ENCODE peak calls at places on chromosomes 4 and X, in four cellular contexts. L is K562, F is HepG2, P is H1. U is an unnamed sample.

GRCh38 chrX:142686653-142687283 is 339.0 kb upstream of the SPANXN4 start:
- DNase-seq in L (no peak), F (no peak), P (no peak), U (no peak)

GRCh38 chr4:128286474-128287158 is 997 bp downstream of the PGRMC2 start:
- DNase-seq in L (peak), F (peak), P (no peak), U (no peak)

GRCh38 chrX:150935466-150935865 is 37.0 kb upstream of the CD99L2 start:
- DNase-seq in L (no peak), F (no peak), P (no peak), U (no peak)

GRCh38 chr4:8409271-8410065 is 31.1 kb downstream of the ACOX3 start:
- DNase-seq in L (peak), F (no peak), P (no peak), U (no peak)

GRCh38 chrX:148500428-148501120 is at the start of gene AFF2:
- DNase-seq in L (no peak), F (no peak), P (no peak), U (no peak)

GRCh38 chr4:683982-684571 is 4.9 kb downstream of the SLC49A3 start:
- DNase-seq in L (peak), F (peak), P (no peak), U (no peak)

GRCh38 chrX:45602151-45602550 is 401.5 kb upstream of the DIPK2B start:
- DNase-seq in L (no peak), F (no peak), P (no peak), U (no peak)

GRCh38 chr4:87235020-87235671 is 14.7 kb upstream of the KLHL8 start:
- DNase-seq in L (no peak), F (no peak), P (no peak), U (no peak)

GRCh38 chrX:153600032-153600373 is 1.1 kb upstream of the CCNQ start:
- DNase-seq in L (no peak), F (no peak), P (no peak), U (no peak)

GRCh38 chr4:19945979-19946380 is 305.7 kb upstream of the SLIT2 start:
- DNase-seq in L (no peak), F (no peak), P (no peak), U (no peak)

GRCh38 chr4:62225972-62226371 is 1025.8 kb downstream of the ADGRL3 start:
- DNase-seq in L (no peak), F (no peak), P (no peak), U (no peak)

GRCh38 chr4:78622253-78622979 is 70.8 kb downstream of the ANXA3 start:
- DNase-seq in L (peak), F (peak), P (no peak), U (no peak)

GRCh38 chr4:112175840-112176239 is 30.6 kb downstream of the FAM241A start:
- DNase-seq in L (no peak), F (no peak), P (no peak), U (no peak)

GRCh38 chr4:75530556-75531322 is 16.5 kb downstream of the THAP6 start:
- DNase-seq in L (no peak), F (no peak), P (no peak), U (no peak)

GRCh38 chrX:109624641-109625311 is at the start of gene KCNE5:
- DNase-seq in L (no peak), F (no peak), P (no peak), U (no peak)

GRCh38 chr4:95151255-95151654 is 393.5 kb downstream of the BMPR1B start:
- DNase-seq in L (no peak), F (no peak), P (no peak), U (no peak)

GRCh38 chr4:17238633-17239032 is 273.3 kb downstream of the QDPR start:
- DNase-seq in L (no peak), F (no peak), P (no peak), U (no peak)

GRCh38 chr4:17236686-17237085 is 275.2 kb downstream of the QDPR start:
- DNase-seq in L (no peak), F (no peak), P (no peak), U (no peak)

GRCh38 chr4:17234678-17235077 is 277.2 kb downstream of the QDPR start:
- DNase-seq in L (no peak), F (no peak), P (no peak), U (no peak)

GRCh38 chr4:17230727-17231126 is 281.2 kb downstream of the QDPR start:
- DNase-seq in L (no peak), F (no peak), P (no peak), U (no peak)

DNA sequence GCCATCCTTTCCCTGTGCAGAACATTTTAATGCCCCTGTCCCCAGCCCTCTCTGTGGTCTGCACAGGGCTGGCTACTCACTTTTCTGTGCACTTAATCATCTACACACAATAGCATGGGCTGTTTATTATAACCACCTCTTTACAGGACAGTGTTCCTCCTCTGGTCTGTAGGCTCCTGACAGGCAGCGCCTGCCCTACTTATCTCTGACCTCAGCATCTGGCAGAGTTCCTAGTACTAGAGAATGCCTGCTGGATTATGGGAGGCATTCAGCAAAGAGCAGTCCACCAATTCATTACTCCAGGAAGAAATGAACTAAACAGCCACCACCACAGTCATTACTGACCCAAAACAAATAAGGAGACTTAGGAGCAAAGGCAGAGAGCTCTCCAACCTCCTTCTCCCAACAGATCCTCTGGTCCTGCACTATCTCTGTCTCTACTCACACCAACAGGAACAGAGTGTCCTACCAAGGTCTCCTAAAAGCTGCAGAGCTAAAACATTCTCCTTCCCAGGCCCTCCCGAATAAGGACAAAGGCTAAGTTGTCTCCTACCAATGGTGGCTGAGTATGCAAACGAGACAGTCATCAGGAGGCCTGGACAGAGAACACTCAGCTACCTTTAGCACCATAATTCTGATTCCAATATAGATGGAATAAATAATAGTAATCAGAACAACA is 279.2 kb downstream of the QDPR start:
- DNase-seq in L (no peak), F (no peak), P (no peak), U (no peak)
- H3K27ac ChIP-seq in L (no peak), F (no peak), P (no peak), U (no peak)

GRCh38 chr4:148346657-148347056 is 95.6 kb downstream of the NR3C2 start:
- DNase-seq in L (no peak), F (no peak), P (no peak), U (no peak)

GRCh38 chr4:148349153-148349552 is 93.1 kb downstream of the NR3C2 start:
- DNase-seq in L (no peak), F (no peak), P (no peak), U (no peak)

GRCh38 chr4:148341980-148342800 is 100.0 kb downstream of the NR3C2 start:
- DNase-seq in L (no peak), F (no peak), P (no peak), U (no peak)

GRCh38 chr4:148345509-148345908 is 96.7 kb downstream of the NR3C2 start:
- DNase-seq in L (no peak), F (no peak), P (no peak), U (no peak)

GRCh38 chr4:148344382-148344781 is 97.8 kb downstream of the NR3C2 start:
- DNase-seq in L (no peak), F (no peak), P (no peak), U (no peak)
- TF ChIP-seq JUND in L (no peak), F (no peak), P (no peak), U (no peak)

DNA sequence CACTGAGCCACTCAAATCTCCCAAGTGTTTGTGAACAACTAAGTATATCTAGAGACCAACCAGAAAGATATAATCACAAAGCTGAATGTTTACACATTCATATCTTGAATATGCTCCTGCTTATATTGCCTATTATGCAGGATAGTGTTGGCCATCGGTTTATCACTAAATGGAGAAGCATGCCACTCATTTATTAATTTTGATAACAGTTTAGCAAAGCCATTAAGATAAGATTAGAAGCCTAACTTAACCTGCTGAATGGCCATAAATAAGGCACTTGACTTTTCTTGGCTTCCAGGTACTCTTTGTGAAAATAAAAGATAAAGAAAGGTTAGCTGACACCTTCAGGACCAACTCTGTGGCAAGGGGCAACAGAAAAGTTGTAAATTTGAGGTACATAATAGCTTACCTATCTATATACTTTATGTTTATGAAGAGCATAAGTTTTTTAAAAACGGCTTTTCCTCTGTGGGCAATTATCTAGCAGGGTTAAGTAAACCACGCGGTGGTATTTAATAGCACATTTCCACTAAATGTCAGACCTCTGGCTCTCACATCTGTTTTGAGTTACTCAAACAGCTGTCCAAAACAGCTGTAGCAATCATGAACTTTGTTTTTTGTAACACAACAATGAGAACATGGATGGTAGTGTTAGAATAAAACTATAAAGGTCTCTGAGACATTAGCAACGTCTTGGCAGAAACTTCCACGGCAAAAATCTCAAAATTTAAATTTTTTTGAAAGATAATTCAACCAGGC is 58.8 kb upstream of the FTHL17 start:
- DNase-seq in L (no peak), F (no peak), P (no peak), U (no peak)
- TF ChIP-seq ATF2 in L (no peak), F (no peak), P (no peak), U (no peak)

DNA sequence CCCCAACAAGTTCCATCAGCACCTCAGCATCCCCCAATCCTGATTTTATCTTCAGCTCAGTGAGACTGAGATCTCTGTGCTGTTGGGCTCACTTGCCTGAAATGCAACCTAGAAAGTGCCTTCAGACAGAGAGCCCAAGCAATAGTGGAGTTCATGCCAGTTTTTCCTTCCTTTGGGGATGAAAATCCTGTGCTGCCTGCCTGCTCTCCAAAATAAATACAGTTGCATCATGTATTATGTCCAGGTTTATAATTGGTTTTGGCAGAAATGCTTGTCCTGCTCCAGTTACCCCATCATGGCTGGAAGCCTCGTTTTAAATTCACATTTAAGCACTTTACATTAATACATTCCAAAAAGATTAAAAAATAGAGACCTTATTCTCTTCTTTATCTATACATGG is 1865.5 kb upstream of the TENM3 start:
- DNase-seq in L (no peak), F (no peak), P (no peak), U (no peak)
- H3K27ac ChIP-seq in L (no peak), F (no peak), P (no peak), U (no peak)

DNA sequence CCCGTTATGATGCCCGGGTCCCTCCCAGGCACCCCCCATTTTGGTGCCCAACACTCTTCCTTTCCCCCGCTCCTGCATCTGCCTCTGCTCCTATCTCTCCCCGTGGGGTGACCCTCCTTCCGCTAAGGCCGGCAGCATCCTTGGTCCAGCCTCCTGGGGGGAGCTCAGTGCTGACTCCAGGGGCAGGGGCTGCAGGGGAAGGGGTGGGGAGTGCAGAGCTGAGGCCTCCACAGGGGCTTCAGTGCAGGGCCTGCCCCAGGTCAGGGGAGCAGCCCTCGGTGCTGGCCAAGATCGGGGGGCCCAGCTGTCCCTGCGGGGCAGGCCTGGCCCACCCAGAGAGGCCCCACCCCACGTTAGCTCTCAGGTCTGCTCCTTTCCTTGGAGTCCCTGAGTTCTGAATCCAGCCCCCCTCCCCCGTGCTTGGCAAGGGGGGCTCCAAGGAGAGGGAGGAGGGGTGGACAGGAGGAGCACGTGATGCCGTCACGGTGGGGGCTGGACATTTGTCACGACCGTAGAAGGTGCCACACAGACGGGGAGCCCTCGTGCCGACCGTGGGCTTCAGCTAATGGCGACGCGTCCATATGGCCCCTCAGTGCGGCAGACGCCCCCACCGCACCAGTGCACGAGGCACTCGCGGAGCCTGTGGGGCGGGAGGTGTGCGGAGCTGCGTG is 63.5 kb upstream of the ADRA2C start:
- DNase-seq in L (no peak), F (no peak), P (no peak), U (no peak)
- TF ChIP-seq JUND in L (no peak), F (no peak), P (no peak), U (no peak)

DNA sequence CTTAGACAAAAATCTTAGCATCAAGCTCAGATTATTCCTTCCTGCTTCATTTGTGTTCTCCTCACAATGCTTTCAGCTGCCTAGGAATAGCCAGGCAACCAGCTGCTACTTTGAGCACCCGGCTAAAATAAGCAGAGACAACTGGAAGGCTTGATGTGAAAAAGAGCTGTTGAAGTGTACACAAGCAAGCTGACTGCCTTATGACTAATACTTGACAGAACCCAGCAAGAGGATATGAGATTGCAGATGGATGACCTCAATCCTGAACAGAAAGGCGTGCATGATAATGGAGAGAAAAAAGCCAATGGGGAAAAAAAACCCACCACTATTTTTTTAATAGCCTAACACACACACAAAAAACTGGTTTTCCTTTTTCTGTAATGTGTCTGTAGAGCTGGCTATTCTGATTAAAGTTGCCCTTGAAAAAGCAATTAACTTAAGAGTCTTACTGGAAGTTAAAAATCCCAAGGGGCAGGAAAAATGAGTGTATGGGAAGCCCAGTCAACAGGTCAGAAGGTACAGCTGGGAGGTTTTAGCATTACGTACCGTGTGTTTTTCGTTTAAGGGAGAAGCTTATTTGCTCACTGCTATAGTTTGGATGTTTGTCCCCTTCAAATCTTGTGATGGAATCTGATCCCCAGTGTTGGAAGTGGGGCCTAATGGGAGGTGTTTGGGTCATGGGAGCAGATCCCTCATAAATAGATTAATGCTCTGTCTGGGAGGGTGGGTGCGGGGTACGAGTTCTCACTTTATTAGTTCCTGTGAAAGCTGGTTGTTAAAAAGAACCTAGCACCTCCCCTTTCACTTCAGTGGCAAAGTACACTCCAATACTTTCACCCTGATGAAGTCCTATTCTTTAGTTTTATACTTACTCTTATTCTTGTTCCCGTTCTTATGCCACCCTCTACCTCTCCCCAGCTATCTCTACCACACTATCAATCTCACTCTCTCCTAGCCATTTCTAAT is 37.1 kb upstream of the HERC6 start:
- DNase-seq in L (no peak), F (peak), P (no peak), U (no peak)
- TF ChIP-seq ATF2 in L (no peak), F (no peak), P (no peak), U (no peak)

GRCh38 chr4:2744576-2745270 is 11.4 kb downstream of the TNIP2 start:
- DNase-seq in L (no peak), F (no peak), P (no peak), U (no peak)

GRCh38 chr4:2746891-2747695 is 9.0 kb downstream of the TNIP2 start:
- DNase-seq in L (no peak), F (no peak), P (no peak), U (no peak)

GRCh38 chr4:2743518-2744445 is 12.4 kb downstream of the TNIP2 start:
- DNase-seq in L (no peak), F (no peak), P (no peak), U (no peak)

GRCh38 chr4:2745981-2746806 is 9.9 kb downstream of the TNIP2 start:
- DNase-seq in L (no peak), F (no peak), P (no peak), U (peak)

DNA sequence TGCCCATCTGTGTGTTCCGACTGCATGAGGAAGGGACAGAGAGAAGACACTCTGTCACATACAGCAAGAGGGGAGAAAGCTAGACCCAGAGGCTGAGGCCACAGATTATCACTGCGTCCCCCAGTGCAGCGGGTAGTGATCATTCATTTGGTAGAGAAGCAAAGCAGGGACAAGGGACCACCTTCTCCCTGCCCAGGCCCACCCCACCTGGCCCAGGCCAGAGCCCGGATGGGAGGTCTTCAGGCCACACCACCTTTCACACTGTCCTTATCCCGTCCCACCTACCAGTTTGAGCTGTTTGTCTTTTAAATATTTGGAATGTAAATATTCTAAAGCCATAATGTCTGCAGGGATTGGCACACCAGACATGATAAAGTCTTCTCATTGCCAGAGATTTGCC is 10.6 kb downstream of the TNIP2 start:
- DNase-seq in L (no peak), F (no peak), P (no peak), U (no peak)
- H3K27ac ChIP-seq in L (no peak), F (no peak), P (no peak), U (peak)